ENCODE peak calls at places on chromosomes 16 and 17, in six cellular contexts. One of them, this sample, is unnamed.

GRCh38 chr16:30011505-30012480 is 966 bp upstream of the DOC2A start:
- DNase-seq in A549: no peak
- DNase-seq in K562: no peak
- DNase-seq in GM12878: no peak
- DNase-seq in HEK293T: no peak
- DNase-seq in HepG2: no peak
- DNase-seq in this sample: no peak

GRCh38 chr17:33521784-33522183 is 228.7 kb upstream of the ASIC2 start:
- DNase-seq in A549: no peak
- DNase-seq in K562: peak
- DNase-seq in GM12878: no peak
- DNase-seq in HEK293T: no peak
- DNase-seq in HepG2: no peak
- DNase-seq in this sample: no peak

GRCh38 chr17:65463242-65463641 is 98.2 kb downstream of the AXIN2 start:
- DNase-seq in A549: no peak
- DNase-seq in K562: no peak
- DNase-seq in GM12878: no peak
- DNase-seq in HEK293T: no peak
- DNase-seq in HepG2: no peak
- DNase-seq in this sample: peak

GRCh38 chr17:8742274-8742673 is 2.4 kb downstream of the CCDC42 start:
- DNase-seq in A549: no peak
- DNase-seq in K562: no peak
- DNase-seq in GM12878: no peak
- DNase-seq in HEK293T: no peak
- DNase-seq in HepG2: no peak
- DNase-seq in this sample: no peak

GRCh38 chr17:79951361-79952264 is 84.1 kb downstream of the TBC1D16 start:
- DNase-seq in A549: no peak
- DNase-seq in K562: no peak
- DNase-seq in GM12878: no peak
- DNase-seq in HEK293T: no peak
- DNase-seq in HepG2: peak
- DNase-seq in this sample: peak

GRCh38 chr17:57511475-57512123 is 233.5 kb downstream of the CCDC182 start:
- DNase-seq in A549: no peak
- DNase-seq in K562: no peak
- DNase-seq in GM12878: no peak
- DNase-seq in HEK293T: no peak
- DNase-seq in HepG2: no peak
- DNase-seq in this sample: no peak

GRCh38 chr17:64772845-64773299 is 110.8 kb upstream of the SMURF2 start:
- DNase-seq in A549: no peak
- DNase-seq in K562: no peak
- DNase-seq in GM12878: no peak
- DNase-seq in HEK293T: no peak
- DNase-seq in HepG2: no peak
- DNase-seq in this sample: no peak

GRCh38 chr17:43360376-43360738 is 38.4 kb upstream of the ARL4D start:
- DNase-seq in A549: peak
- DNase-seq in K562: no peak
- DNase-seq in GM12878: no peak
- DNase-seq in HEK293T: no peak
- DNase-seq in HepG2: peak
- DNase-seq in this sample: peak

GRCh38 chr16:83171396-83171795 is 544.6 kb downstream of the CDH13 start:
- DNase-seq in A549: no peak
- DNase-seq in K562: no peak
- DNase-seq in GM12878: no peak
- DNase-seq in HEK293T: no peak
- DNase-seq in HepG2: no peak
- DNase-seq in this sample: no peak

DNA sequence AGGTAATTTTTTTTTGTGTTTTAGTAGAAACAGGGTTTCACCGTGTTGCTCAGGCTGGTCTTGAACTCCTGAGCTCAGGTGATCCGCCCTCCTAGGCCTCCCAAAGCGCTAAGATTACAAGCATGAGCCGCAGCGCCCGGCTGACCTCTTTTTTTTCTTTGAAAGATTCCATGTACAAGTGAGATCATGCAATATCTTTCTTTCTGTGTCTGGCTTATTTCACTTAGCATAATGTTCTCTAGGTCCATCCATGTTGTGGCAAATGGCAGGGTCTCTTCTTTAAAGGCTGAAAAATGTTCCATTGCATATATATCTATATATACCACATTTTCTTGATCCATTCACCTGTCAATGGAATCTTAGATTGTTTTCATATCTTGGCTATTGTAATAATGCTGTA is 255.0 kb upstream of the MYOCD start:
- DNase-seq in A549: no peak
- DNase-seq in K562: no peak
- DNase-seq in GM12878: no peak
- DNase-seq in HEK293T: no peak
- DNase-seq in HepG2: no peak
- DNase-seq in this sample: no peak
- TF ChIP-seq BHLHE40 in A549: no peak
- TF ChIP-seq BHLHE40 in K562: no peak
- TF ChIP-seq BHLHE40 in GM12878: no peak
- TF ChIP-seq BHLHE40 in HEK293T: no peak
- TF ChIP-seq BHLHE40 in HepG2: no peak
- TF ChIP-seq BHLHE40 in this sample: no peak

GRCh38 chr17:70320642-70321345 is 151.5 kb downstream of the KCNJ2 start:
- DNase-seq in A549: no peak
- DNase-seq in K562: no peak
- DNase-seq in GM12878: no peak
- DNase-seq in HEK293T: peak
- DNase-seq in HepG2: no peak
- DNase-seq in this sample: peak
- TF ChIP-seq BHLHE40 in A549: no peak
- TF ChIP-seq BHLHE40 in K562: no peak
- TF ChIP-seq BHLHE40 in GM12878: no peak
- TF ChIP-seq BHLHE40 in HEK293T: no peak
- TF ChIP-seq BHLHE40 in HepG2: no peak
- TF ChIP-seq BHLHE40 in this sample: no peak

GRCh38 chr17:45221997-45222272 is 250 bp downstream of the FMNL1 start:
- DNase-seq in A549: no peak
- DNase-seq in K562: no peak
- DNase-seq in GM12878: no peak
- DNase-seq in HEK293T: no peak
- DNase-seq in HepG2: no peak
- DNase-seq in this sample: no peak

GRCh38 chr17:45223541-45224528 is 2.1 kb downstream of the FMNL1 start:
- DNase-seq in A549: no peak
- DNase-seq in K562: no peak
- DNase-seq in GM12878: no peak
- DNase-seq in HEK293T: no peak
- DNase-seq in HepG2: no peak
- DNase-seq in this sample: no peak

GRCh38 chr17:45222994-45223540 is 1.4 kb downstream of the FMNL1 start:
- DNase-seq in A549: no peak
- DNase-seq in K562: no peak
- DNase-seq in GM12878: no peak
- DNase-seq in HEK293T: no peak
- DNase-seq in HepG2: no peak
- DNase-seq in this sample: no peak

GRCh38 chr17:45221081-45221996 is at the start of gene FMNL1:
- DNase-seq in A549: no peak
- DNase-seq in K562: peak
- DNase-seq in GM12878: no peak
- DNase-seq in HEK293T: peak
- DNase-seq in HepG2: no peak
- DNase-seq in this sample: no peak

DNA sequence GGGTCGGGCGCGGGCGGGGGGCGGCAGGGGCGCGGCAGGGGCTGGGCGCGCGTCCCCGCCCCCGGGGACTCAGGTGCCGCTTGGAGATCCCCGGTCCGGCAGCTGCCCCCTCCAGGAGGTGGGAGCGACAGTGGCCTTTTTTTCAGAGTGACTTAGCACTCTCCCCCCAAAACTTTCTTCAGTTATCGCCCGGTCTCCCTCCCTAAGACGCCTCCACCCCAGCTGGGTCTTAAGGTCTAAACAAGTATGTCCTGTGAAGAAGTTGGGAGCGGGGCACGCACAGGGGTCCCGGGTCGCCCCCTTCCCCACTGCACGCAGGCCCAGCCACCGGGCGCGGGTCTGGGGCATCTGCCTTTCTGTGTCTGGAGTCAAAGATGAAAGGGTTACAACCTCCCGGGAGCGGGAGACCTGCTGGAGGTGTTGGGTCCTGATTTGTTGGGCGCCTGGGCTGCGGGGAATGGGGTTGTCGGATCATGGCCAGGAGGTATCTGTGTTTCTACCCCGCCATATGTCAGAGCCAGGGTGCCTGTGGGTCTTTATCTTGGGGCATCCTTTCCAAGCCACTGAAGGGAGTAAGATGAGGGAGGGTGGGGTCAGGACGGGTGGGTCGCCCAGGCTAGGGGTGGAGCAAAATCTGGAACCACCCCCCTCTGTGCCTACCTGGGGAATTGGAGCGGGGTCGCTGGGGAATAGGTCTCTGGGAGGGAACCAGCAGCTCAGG is 748 bp downstream of the FMNL1 start:
- DNase-seq in A549: no peak
- DNase-seq in K562: peak
- DNase-seq in GM12878: no peak
- DNase-seq in HEK293T: no peak
- DNase-seq in HepG2: no peak
- DNase-seq in this sample: no peak
- TF ChIP-seq BHLHE40 in A549: no peak
- TF ChIP-seq BHLHE40 in K562: no peak
- TF ChIP-seq BHLHE40 in GM12878: no peak
- TF ChIP-seq BHLHE40 in HEK293T: no peak
- TF ChIP-seq BHLHE40 in HepG2: no peak
- TF ChIP-seq BHLHE40 in this sample: no peak

DNA sequence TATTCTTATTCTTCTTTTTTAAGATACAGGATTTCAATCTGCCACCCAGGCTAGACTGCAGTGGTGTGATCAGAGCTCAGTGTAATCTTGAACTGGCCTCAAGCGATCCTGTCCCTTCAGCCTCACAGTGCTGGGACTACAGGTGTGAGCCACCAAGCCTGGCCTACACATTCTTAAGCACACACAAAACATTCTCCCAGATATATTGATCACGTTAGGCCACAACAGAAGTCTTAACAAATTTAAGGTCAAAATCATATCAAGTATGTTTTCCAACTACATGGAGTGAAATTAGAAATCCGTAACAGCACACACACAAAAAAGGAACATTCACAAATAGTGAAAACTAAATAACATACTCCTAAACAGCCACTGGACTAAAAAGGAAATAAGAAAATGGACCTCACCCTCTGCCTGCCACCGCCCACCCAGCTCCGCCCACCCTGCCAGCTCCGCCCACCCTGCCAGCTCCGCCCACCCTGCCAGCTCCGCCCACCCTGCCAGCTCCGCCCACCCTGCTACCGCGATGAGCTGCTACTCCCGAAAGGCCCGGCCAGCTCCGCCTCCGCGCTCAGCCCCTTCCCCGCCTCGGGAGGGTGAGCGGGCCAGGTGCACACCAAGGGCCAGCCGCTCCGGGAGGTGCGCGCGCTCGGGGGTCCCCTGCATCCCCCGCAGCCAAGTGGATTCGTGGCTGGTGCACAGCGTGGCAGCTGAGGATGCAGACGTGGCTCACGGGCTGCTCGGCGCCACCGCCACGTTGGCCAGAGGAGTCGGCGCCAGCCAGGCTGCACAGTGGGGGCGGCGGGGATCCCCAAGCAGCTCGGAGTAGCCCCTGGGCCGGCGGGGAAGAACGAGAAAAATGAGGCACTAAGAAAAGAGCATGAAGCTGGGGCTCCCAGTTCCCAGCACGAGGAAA is 41.2 kb downstream of the C16orf87 start:
- DNase-seq in A549: peak
- DNase-seq in K562: peak
- DNase-seq in GM12878: peak
- DNase-seq in HEK293T: peak
- DNase-seq in HepG2: peak
- DNase-seq in this sample: peak
- TF ChIP-seq BHLHE40 in A549: no peak
- TF ChIP-seq BHLHE40 in K562: no peak
- TF ChIP-seq BHLHE40 in GM12878: peak
- TF ChIP-seq BHLHE40 in HEK293T: no peak
- TF ChIP-seq BHLHE40 in HepG2: peak
- TF ChIP-seq BHLHE40 in this sample: no peak